ENCODE peak calls at places on chromosome 9, in nine cellular contexts. J, E, S, N, A, D, I, Z and R are unnamed samples.

GRCh38 chr9:35628389-35628991 is 10.3 kb upstream of the CD72 start:
- DNase-seq in N (no peak), J (no peak), S (no peak), E (no peak), D (no peak), A (no peak), I (no peak), Z (no peak), R (no peak)

GRCh38 chr9:10274983-10275382 is 337.8 kb downstream of the PTPRD start:
- DNase-seq in E (no peak), D (no peak), A (no peak), J (no peak), Z (no peak), N (no peak), S (no peak), I (peak; percentile 15), R (no peak)

GRCh38 chr9:111050819-111051218 is 12.5 kb upstream of the LPAR1 start:
- DNase-seq in I (no peak), Z (peak; percentile 12), A (no peak), J (peak; percentile 53), S (no peak), D (no peak), E (no peak), N (no peak), R (no peak)

GRCh38 chr9:6355728-6356127 is 27.6 kb downstream of the TPD52L3 start:
- DNase-seq in D (no peak), Z (peak; percentile 47), E (no peak), A (no peak), N (no peak), I (no peak), J (peak; percentile 52), S (no peak), R (no peak)

GRCh38 chr9:37994639-37995347 is 74.2 kb downstream of the SHB start:
- DNase-seq in S (no peak), D (peak; percentile 87), E (peak; percentile 93), J (peak; percentile 61), I (peak; percentile 92), Z (peak; percentile 70), N (peak; percentile 85), A (peak; percentile 83), R (peak; percentile 67)

GRCh38 chr9:19231126-19232035 is 888 bp downstream of the DENND4C start:
- DNase-seq in E (no peak), J (no peak), D (peak; percentile 69), N (peak; percentile 89), I (peak; percentile 12), A (no peak), S (peak; percentile 50), Z (peak; percentile 38), R (no peak)

GRCh38 chr9:96243798-96244197 is 58.2 kb downstream of the HSD17B3 start:
- DNase-seq in A (no peak), N (no peak), E (no peak), Z (no peak), J (no peak), I (no peak), S (no peak), D (no peak), R (no peak)

GRCh38 chr9:123434619-123435240 is 78.7 kb downstream of the CRB2 start:
- DNase-seq in A (no peak), Z (no peak), S (peak; percentile 56), D (peak; percentile 29), I (no peak), J (no peak), N (peak; percentile 41), E (peak; percentile 19), R (no peak)

GRCh38 chr9:120436937-120437592 is 142.9 kb downstream of the CDK5RAP2 start:
- DNase-seq in S (no peak), N (peak; percentile 92), I (no peak), Z (peak; percentile 57), A (peak; percentile 44), D (peak; percentile 66), E (no peak), J (peak; percentile 72), R (no peak)

GRCh38 chr9:37503736-37504135 is 18.0 kb downstream of the POLR1E start:
- DNase-seq in A (no peak), D (no peak), N (no peak), S (no peak), E (no peak), J (peak; percentile 30), I (no peak), Z (peak; percentile 16), R (no peak)

GRCh38 chr9:124110307-124110915 is 98.8 kb downstream of the LHX2 start:
- DNase-seq in E (peak; percentile 50), S (peak; percentile 91), I (peak; percentile 75), D (no peak), A (peak; percentile 43), J (peak; percentile 79), Z (peak; percentile 71), N (no peak), R (peak; percentile 72)

DNA sequence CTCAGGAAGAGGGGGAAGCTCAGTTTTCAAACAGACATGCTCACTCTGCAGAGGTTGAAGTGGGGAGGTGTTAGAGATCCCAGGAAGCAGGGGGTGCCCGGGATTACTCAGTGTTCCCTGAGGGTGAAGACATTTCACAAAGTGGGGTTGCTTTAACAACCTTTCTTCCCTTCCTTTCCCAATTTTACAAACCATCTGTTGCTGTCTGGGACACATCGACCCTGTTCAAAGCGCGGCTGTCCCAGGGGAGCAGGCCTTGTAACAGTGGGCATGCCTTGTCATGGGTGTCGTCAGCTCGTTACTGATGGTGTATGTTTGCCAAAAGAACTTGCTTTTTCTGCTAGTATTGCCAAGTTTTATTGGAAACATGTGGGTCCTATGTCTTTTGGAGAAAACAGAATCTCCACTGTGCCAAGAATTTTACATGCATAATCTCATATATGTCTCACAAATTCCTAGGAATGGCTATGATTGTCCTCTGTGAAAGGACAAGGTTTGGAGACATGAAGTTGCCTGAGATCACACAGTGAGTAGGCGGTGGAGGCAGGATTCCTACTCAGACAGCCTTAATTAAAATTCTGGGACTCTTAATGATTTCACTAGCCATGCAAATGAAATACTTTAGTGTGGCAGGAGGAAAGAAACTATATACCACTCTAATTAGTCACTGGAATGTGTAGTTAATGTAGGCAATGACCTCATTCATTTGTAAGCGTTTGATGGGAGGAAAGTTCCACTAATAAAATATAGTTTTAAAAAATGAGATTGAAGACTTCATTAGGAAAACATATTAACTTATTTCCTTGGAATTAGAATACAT is 198.9 kb downstream of the NXNL2 start:
- DNase-seq in A (peak; percentile 79), E (no peak), D (no peak), Z (peak; percentile 77), J (peak; percentile 82), S (no peak), I (peak; percentile 83), N (no peak), R (no peak)
- H3K4me3 ChIP-seq in A (no peak overlapping the region), E (no peak overlapping the region), D (no peak overlapping the region), Z (no peak overlapping the region), J (no peak overlapping the region), S (no peak overlapping the region), I (no peak overlapping the region), N (no peak overlapping the region), R (no peak overlapping the region)

GRCh38 chr9:136978865-136979544 is 1.7 kb downstream of the PTGDS start:
- DNase-seq in S (no peak), D (no peak), E (no peak), I (no peak), N (no peak), A (no peak), Z (no peak), J (no peak), R (no peak)

GRCh38 chr9:136980669-136981478 is 1.9 kb upstream of the LCNL1 start:
- DNase-seq in Z (no peak), A (no peak), I (no peak), E (no peak), S (no peak), D (no peak), J (no peak), N (no peak), R (no peak)

GRCh38 chr9:136979769-136980587 is 2.7 kb downstream of the PTGDS start:
- DNase-seq in N (no peak), Z (no peak), S (no peak), J (no peak), D (no peak), E (no peak), A (no peak), I (no peak), R (no peak)

GRCh38 chr9:136977223-136978072 is at the start of gene PTGDS:
- DNase-seq in A (peak; percentile 89), E (peak; percentile 96), J (peak; percentile 83), D (no peak), N (no peak), Z (peak; percentile 84), S (peak; percentile 53), I (no peak), R (no peak)

DNA sequence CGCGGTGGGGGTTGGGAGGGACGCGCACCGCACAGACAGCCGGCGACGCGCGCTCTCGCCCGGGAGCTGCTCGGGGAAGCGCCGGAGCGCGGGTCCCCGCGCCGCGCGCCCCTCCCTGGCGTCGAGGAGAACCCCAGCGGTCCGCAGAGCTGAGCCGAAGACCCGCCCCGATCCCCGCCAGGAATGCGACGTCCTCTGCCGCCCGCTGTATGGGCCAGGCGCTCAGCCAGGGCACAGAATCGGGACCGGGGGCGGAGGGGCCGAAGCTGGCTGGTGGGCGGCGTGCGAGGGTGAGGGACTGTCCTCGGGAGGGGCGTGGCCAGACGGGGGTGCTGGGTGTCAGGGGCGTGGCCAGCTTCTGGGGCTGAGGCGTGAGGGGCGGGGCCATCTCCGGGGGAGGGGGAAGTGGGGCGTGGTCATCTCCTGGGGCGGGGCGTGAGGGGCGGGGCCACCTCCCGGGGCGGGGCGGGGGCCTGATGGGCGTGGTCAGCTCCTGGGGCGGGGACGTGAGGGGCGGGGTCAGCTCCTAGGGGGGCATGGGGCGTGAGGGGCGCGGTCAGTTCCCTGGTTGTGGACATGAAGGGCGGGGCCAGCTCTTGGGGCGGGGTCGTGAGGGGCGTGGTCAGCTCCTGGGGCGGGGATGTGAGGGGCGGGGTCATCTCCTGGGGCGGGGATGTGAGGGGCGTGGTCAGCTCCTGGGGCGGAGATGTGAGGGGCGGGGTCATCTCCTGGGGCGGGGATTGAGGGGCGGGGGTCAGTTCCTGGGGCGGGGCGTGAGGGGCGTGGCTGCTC is 965 bp downstream of the PTGDS start:
- DNase-seq in A (peak; percentile 89), I (peak; percentile 79), S (peak; percentile 95), Z (peak; percentile 82), N (peak; percentile 87), D (no peak), J (peak; percentile 76), E (peak; percentile 92), R (no peak)
- H3K4me3 ChIP-seq in A (peak overlapping the region; percentile 77), I (peak overlapping the region; percentile 50), S (peak overlapping the region; percentile 57), Z (peak overlapping the region; percentile 73), N (peak overlapping the region; percentile 30), D (peak overlapping the region; percentile 12), J (peak overlapping the region; percentile 22), E (peak overlapping the region; percentile 89), R (no peak overlapping the region)

GRCh38 chr9:33445941-33446506 is 1.4 kb downstream of the AQP3 start:
- DNase-seq in E (no peak), I (no peak), Z (no peak), N (no peak), J (no peak), A (no peak), D (no peak), S (peak; percentile 55), R (no peak)
- H3K4me3 ChIP-seq in E (no peak overlapping the region), I (no peak overlapping the region), Z (no peak overlapping the region), N (peak overlapping the region; percentile 49), J (no peak overlapping the region), A (peak overlapping the region; percentile 72), D (no peak overlapping the region), S (no peak overlapping the region), R (peak overlapping the region; percentile 69)

DNA sequence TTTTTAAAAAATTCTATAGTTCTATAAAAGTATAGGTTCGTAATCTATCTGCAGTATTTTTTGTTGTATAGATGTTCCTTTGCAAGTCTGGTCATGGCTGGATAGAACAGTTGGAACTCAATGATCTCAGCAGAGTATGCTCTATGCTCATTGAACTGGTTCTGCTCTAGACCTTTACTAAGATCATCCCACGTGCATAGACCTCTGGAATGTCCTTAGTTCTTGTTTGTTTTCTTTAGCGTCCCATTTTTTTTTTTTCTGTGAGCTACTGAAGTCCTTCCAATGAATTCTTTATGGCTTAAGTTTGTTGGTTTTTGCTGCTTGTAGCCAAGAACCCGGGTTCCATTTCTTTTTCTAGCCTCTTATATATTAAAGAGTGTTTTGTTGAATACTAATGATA is 3.5 kb downstream of the TMEM38B start:
- DNase-seq in A (no peak), N (no peak), I (no peak), J (no peak), S (no peak), Z (peak; percentile 3), E (no peak), D (no peak), R (no peak)
- H3K4me3 ChIP-seq in A (no peak overlapping the region), N (no peak overlapping the region), I (no peak overlapping the region), J (no peak overlapping the region), S (no peak overlapping the region), Z (no peak overlapping the region), E (no peak overlapping the region), D (no peak overlapping the region), R (no peak overlapping the region)